ENCODE peak calls at places on chromosome 14, in five cellular contexts. A is SK-N-SH, U is MM.1S, N is PC-3, B is GM23338. D is an unnamed sample.

GRCh38 chr14:68147331-68147730 is 327.8 kb downstream of the RAD51B start:
- DNase-seq in B (no peak), N (peak), A (no peak), U (no peak), D (no peak)

GRCh38 chr14:67764496-67764895 is 51.9 kb downstream of the ZFYVE26 start:
- DNase-seq in U (no peak), B (no peak), A (no peak), N (peak), D (no peak)

GRCh38 chr14:68704736-68705720 is 87.8 kb downstream of the ZFP36L1 start:
- DNase-seq in N (peak), B (no peak), U (no peak), A (no peak), D (no peak)

GRCh38 chr14:36505892-36506731 is 13.9 kb downstream of the NKX2-1 start:
- DNase-seq in N (no peak), U (no peak), B (peak), A (peak), D (no peak)

GRCh38 chr14:54606631-54607133 is 39.8 kb downstream of the SAMD4A start:
- DNase-seq in A (no peak), N (peak), U (no peak), B (no peak), D (no peak)

GRCh38 chr14:61472801-61473376 is 151.5 kb downstream of the PRKCH start:
- DNase-seq in U (no peak), B (no peak), A (no peak), N (no peak), D (no peak)

GRCh38 chr14:61174395-61175386 is 106.4 kb downstream of the TMEM30B start:
- DNase-seq in U (no peak), B (no peak), N (peak), A (no peak), D (no peak)

GRCh38 chr14:94031880-94032279 is 5.7 kb downstream of the OTUB2 start:
- DNase-seq in U (no peak), N (peak), A (no peak), B (no peak), D (no peak)

GRCh38 chr14:61113561-61113960 is 132.5 kb downstream of the SLC38A6 start:
- DNase-seq in U (no peak), A (no peak), B (no peak), N (no peak), D (no peak)

GRCh38 chr14:39229222-39229543 is 4.5 kb upstream of the MIA2 start:
- DNase-seq in N (no peak), U (no peak), B (no peak), A (no peak), D (no peak)

GRCh38 chr14:75469606-75470237 is 41.9 kb downstream of the JDP2 start:
- DNase-seq in A (no peak), U (no peak), B (no peak), N (peak), D (no peak)

GRCh38 chr14:32564591-32564990 is 235.5 kb downstream of the AKAP6 start:
- DNase-seq in N (no peak), U (no peak), B (no peak), A (no peak), D (no peak)

GRCh38 chr14:39219075-39219499 is 14.6 kb upstream of the MIA2 start:
- DNase-seq in A (no peak), U (peak), B (no peak), N (peak), D (peak)

GRCh38 chr14:60324837-60325236 is 75.8 kb downstream of the PPM1A start:
- DNase-seq in U (no peak), A (no peak), N (no peak), B (no peak), D (no peak)

GRCh38 chr14:105065280-105066228 is at the start of gene GPR132:
- DNase-seq in U (peak), N (peak), B (no peak), A (no peak), D (no peak)

GRCh38 chr14:104306450-104307040 is 168.2 kb downstream of the KIF26A start:
- DNase-seq in A (no peak), U (no peak), N (no peak), B (no peak), D (no peak)

GRCh38 chr14:74611672-74612345 is at the start of gene LTBP2:
- DNase-seq in N (peak), U (no peak), A (peak), B (peak), D (no peak)

GRCh38 chr14:30191639-30192279 is 264.1 kb upstream of the PRKD1 start:
- DNase-seq in U (no peak), B (no peak), N (no peak), A (no peak), D (no peak)
- H2AFZ ChIP-seq in U (no peak), B (no peak), N (no peak), A (no peak), D (no peak)

GRCh38 chr14:91035855-91036254 is 24.6 kb downstream of the RPS6KA5 start:
- DNase-seq in A (no peak), B (no peak), U (no peak), N (no peak), D (no peak)

GRCh38 chr14:91040545-91040944 is 19.9 kb downstream of the RPS6KA5 start:
- DNase-seq in B (no peak), U (no peak), A (no peak), N (no peak), D (no peak)

GRCh38 chr14:91041450-91041849 is 19.0 kb downstream of the RPS6KA5 start:
- DNase-seq in B (no peak), U (peak), N (no peak), A (no peak), D (no peak)

GRCh38 chr14:91036741-91037469 is 23.5 kb downstream of the RPS6KA5 start:
- DNase-seq in A (no peak), U (no peak), N (no peak), B (no peak), D (no peak)

GRCh38 chr14:91038439-91038838 is 22.0 kb downstream of the RPS6KA5 start:
- DNase-seq in B (no peak), N (no peak), A (no peak), U (no peak), D (no peak)
- TF ChIP-seq EZH2phosphoT487 in B (no peak), N (no peak), A (no peak), U (no peak), D (no peak)

GRCh38 chr14:58637040-58637390 is 747 bp upstream of the DACT1 start:
- DNase-seq in U (no peak), B (no peak), N (peak), A (no peak), D (no peak)
- H2AFZ ChIP-seq in U (no peak), B (peak), N (peak), A (peak), D (peak)

DNA sequence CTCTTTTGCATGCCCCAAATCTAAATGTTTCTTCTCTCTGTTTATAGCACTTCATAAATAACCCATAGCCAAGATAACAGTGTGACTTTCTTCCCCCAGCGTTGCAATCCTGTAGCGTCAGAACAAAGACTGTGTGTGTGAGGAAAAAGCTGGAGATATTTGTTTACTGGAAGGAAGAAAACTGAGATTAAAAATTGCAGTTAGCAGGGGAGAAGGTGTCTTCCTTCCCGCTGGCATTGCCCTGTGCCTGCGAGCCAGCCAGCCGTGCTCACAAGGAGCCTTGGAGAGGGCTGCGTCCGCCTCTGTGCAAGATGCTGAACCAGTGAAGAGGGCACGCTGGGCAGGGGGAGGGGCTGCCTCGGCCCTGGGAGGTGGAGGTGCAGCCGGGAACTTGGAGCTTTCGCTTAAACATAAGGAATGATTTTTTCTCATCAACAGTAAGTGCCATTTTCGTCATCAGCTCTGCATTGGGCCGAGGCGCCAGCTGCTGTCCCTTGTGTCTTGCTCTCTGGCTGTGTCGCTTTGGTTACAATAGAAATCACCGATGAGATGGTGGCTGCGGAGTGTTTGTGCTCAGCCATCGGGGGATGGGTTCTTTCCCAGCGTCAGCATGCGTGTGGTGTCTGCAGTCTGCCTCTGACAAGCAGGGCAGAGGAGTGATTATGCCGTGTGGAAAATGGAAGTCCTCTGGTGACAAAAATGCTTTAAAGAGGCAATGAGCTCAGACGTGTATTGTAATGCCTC is 97.3 kb downstream of the ESR2 start:
- DNase-seq in U (no peak), A (peak), N (no peak), B (peak), D (no peak)
- TF ChIP-seq EZH2phosphoT487 in U (no peak), A (no peak), N (no peak), B (no peak), D (no peak)

D was measured in HCT116.